ENCODE peak calls at places on chromosomes 13 and 19, in seven cellular contexts. One of them, this sample, is unnamed.

GRCh38 chr13:27117158-27117557 is 54.5 kb downstream of the USP12 start:
- DNase-seq in suprapubic skin: no peak
- DNase-seq in heart left ventricle: no peak
- DNase-seq in transverse colon: no peak
- DNase-seq in NB4: no peak
- DNase-seq in IMR-90: peak; percentile 74
- DNase-seq in HCT116: no peak
- DNase-seq in this sample: no peak

GRCh38 chr13:36006347-36006746 is 124.8 kb downstream of the DCLK1 start:
- DNase-seq in NB4: no peak
- DNase-seq in IMR-90: no peak
- DNase-seq in suprapubic skin: no peak
- DNase-seq in heart left ventricle: no peak
- DNase-seq in transverse colon: no peak
- DNase-seq in HCT116: no peak
- DNase-seq in this sample: no peak

GRCh38 chr19:40701758-40702157 is 11.3 kb upstream of the NUMBL start:
- DNase-seq in transverse colon: no peak
- DNase-seq in suprapubic skin: no peak
- DNase-seq in heart left ventricle: no peak
- DNase-seq in NB4: no peak
- DNase-seq in IMR-90: no peak
- DNase-seq in HCT116: no peak
- DNase-seq in this sample: no peak

GRCh38 chr13:111533900-111534645 is 213.6 kb downstream of the TEX29 start:
- DNase-seq in HCT116: no peak
- DNase-seq in heart left ventricle: no peak
- DNase-seq in suprapubic skin: no peak
- DNase-seq in NB4: no peak
- DNase-seq in transverse colon: no peak
- DNase-seq in IMR-90: no peak
- DNase-seq in this sample: no peak

GRCh38 chr13:90680826-90681225 is 666.7 kb upstream of the MIR17HG start:
- DNase-seq in transverse colon: no peak
- DNase-seq in heart left ventricle: no peak
- DNase-seq in NB4: no peak
- DNase-seq in HCT116: no peak
- DNase-seq in suprapubic skin: no peak
- DNase-seq in IMR-90: no peak
- DNase-seq in this sample: no peak

GRCh38 chr13:75934889-75935288 is 298.8 kb downstream of the LMO7 start:
- DNase-seq in transverse colon: no peak
- DNase-seq in IMR-90: peak; percentile 62
- DNase-seq in HCT116: no peak
- DNase-seq in heart left ventricle: no peak
- DNase-seq in NB4: no peak
- DNase-seq in suprapubic skin: no peak
- DNase-seq in this sample: no peak

GRCh38 chr19:29614780-29615179 is 8.7 kb downstream of the POP4 start:
- DNase-seq in IMR-90: no peak
- DNase-seq in heart left ventricle: no peak
- DNase-seq in transverse colon: no peak
- DNase-seq in HCT116: no peak
- DNase-seq in NB4: no peak
- DNase-seq in suprapubic skin: no peak
- DNase-seq in this sample: no peak

GRCh38 chr13:27273658-27274425 is 3.2 kb downstream of the RASL11A start:
- DNase-seq in suprapubic skin: no peak
- DNase-seq in NB4: no peak
- DNase-seq in HCT116: no peak
- DNase-seq in transverse colon: no peak
- DNase-seq in heart left ventricle: peak; percentile 41
- DNase-seq in IMR-90: peak; percentile 55
- DNase-seq in this sample: no peak

GRCh38 chr13:19634129-19634740 is 776 bp downstream of the MPHOSPH8 start:
- DNase-seq in HCT116: no peak
- DNase-seq in transverse colon: peak; percentile 28
- DNase-seq in NB4: peak; percentile 57
- DNase-seq in heart left ventricle: no peak
- DNase-seq in suprapubic skin: no peak
- DNase-seq in IMR-90: peak; percentile 57
- DNase-seq in this sample: no peak

GRCh38 chr19:38267780-38268430 is 3.5 kb downstream of the SPINT2 start:
- DNase-seq in suprapubic skin: no peak
- DNase-seq in IMR-90: no peak
- DNase-seq in heart left ventricle: no peak
- DNase-seq in NB4: no peak
- DNase-seq in transverse colon: peak; percentile 51
- DNase-seq in HCT116: no peak
- DNase-seq in this sample: no peak

GRCh38 chr19:46944918-46945628 is 74.6 kb upstream of the NPAS1 start:
- DNase-seq in NB4: no peak
- DNase-seq in HCT116: no peak
- DNase-seq in heart left ventricle: peak; percentile 84
- DNase-seq in suprapubic skin: no peak
- DNase-seq in transverse colon: peak; percentile 46
- DNase-seq in IMR-90: peak; percentile 70
- DNase-seq in this sample: peak; percentile 88

GRCh38 chr13:36026556-36026955 is 104.6 kb downstream of the DCLK1 start:
- DNase-seq in IMR-90: no peak
- DNase-seq in NB4: no peak
- DNase-seq in HCT116: no peak
- DNase-seq in transverse colon: no peak
- DNase-seq in suprapubic skin: no peak
- DNase-seq in heart left ventricle: no peak
- DNase-seq in this sample: no peak

GRCh38 chr19:33247441-33247819 is 21.8 kb upstream of the SLC7A10 start:
- DNase-seq in IMR-90: no peak
- DNase-seq in HCT116: no peak
- DNase-seq in transverse colon: no peak
- DNase-seq in suprapubic skin: no peak
- DNase-seq in NB4: no peak
- DNase-seq in heart left ventricle: no peak
- DNase-seq in this sample: no peak

GRCh38 chr13:47232516-47232915 is 335.7 kb upstream of the HTR2A start:
- DNase-seq in suprapubic skin: no peak
- DNase-seq in transverse colon: no peak
- DNase-seq in IMR-90: no peak
- DNase-seq in NB4: no peak
- DNase-seq in heart left ventricle: no peak
- DNase-seq in HCT116: no peak
- DNase-seq in this sample: no peak

GRCh38 chr19:32458500-32459123 is 53.0 kb downstream of the DPY19L3 start:
- DNase-seq in IMR-90: no peak
- DNase-seq in transverse colon: no peak
- DNase-seq in suprapubic skin: no peak
- DNase-seq in HCT116: no peak
- DNase-seq in heart left ventricle: no peak
- DNase-seq in NB4: no peak
- DNase-seq in this sample: no peak

GRCh38 chr19:42455621-42456081 is 12.9 kb upstream of the CXCL17 start:
- DNase-seq in suprapubic skin: no peak
- DNase-seq in HCT116: peak; percentile 76
- DNase-seq in transverse colon: peak; percentile 78
- DNase-seq in NB4: no peak
- DNase-seq in IMR-90: no peak
- DNase-seq in heart left ventricle: no peak
- DNase-seq in this sample: no peak

GRCh38 chr19:11164879-11165406 is 9.4 kb upstream of the SPC24 start:
- DNase-seq in HCT116: no peak
- DNase-seq in heart left ventricle: peak; percentile 85
- DNase-seq in transverse colon: peak; percentile 70
- DNase-seq in IMR-90: peak; percentile 61
- DNase-seq in NB4: no peak
- DNase-seq in suprapubic skin: peak; percentile 91
- DNase-seq in this sample: peak; percentile 96

GRCh38 chr19:5547881-5548280 is 19.9 kb downstream of the TINCR start:
- DNase-seq in heart left ventricle: no peak
- DNase-seq in HCT116: no peak
- DNase-seq in suprapubic skin: no peak
- DNase-seq in NB4: peak; percentile 61
- DNase-seq in IMR-90: peak; percentile 51
- DNase-seq in transverse colon: peak; percentile 33
- DNase-seq in this sample: no peak

GRCh38 chr13:95301135-95301946 is at the start of gene ABCC4:
- DNase-seq in IMR-90: peak; percentile 72
- DNase-seq in transverse colon: peak; percentile 73
- DNase-seq in heart left ventricle: peak; percentile 66
- DNase-seq in suprapubic skin: no peak
- DNase-seq in NB4: peak; percentile 79
- DNase-seq in HCT116: peak; percentile 53
- DNase-seq in this sample: peak; percentile 24
- TF ChIP-seq CTCF in IMR-90: no peak
- TF ChIP-seq CTCF in transverse colon: no peak
- TF ChIP-seq CTCF in heart left ventricle: no peak
- TF ChIP-seq CTCF in suprapubic skin: no peak
- TF ChIP-seq CTCF in NB4: no peak
- TF ChIP-seq CTCF in HCT116: no peak
- TF ChIP-seq CTCF in this sample: no peak

DNA sequence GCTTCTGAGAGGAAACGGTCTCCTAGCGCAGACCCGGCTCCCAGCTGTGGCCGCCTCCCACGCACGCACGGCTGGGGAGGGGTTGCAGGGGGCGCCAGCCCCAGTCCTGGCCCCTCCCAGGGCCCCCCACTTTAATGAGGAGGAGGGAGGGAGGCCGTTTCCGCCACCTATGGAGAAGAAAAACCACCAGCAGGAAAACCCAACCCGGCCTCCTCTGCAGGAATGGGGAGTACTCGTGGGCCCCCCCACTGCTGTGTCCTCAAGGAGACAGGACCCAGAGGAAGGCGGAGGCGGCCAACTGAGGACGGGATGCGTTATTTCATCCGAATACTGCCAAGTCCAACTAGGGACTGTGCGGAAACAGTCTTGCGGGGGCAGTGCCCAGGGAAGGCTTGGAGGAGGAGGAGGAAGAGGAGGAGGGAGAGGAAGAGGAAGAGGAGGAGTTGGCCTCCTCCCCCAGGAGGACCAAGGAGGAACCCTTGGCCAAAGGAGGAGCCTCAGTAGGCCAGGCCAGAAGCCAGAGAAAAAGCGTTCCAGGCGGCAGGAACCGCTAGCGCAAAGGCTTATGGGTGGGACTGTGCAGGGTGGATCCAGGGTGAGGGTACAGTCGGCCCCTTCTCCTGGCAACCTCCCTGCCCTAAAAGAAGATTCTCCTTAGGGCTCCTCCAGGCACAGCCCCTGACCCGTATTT is 3.9 kb upstream of the SSBP4 start:
- DNase-seq in suprapubic skin: peak; percentile 90
- DNase-seq in HCT116: no peak
- DNase-seq in IMR-90: peak; percentile 66
- DNase-seq in NB4: peak; percentile 94
- DNase-seq in transverse colon: peak; percentile 54
- DNase-seq in heart left ventricle: peak; percentile 91
- DNase-seq in this sample: peak; percentile 95
- TF ChIP-seq POLR2A in suprapubic skin: no peak
- TF ChIP-seq POLR2A in HCT116: peak; percentile 87
- TF ChIP-seq POLR2A in IMR-90: no peak
- TF ChIP-seq POLR2A in NB4: no peak
- TF ChIP-seq POLR2A in transverse colon: no peak
- TF ChIP-seq POLR2A in heart left ventricle: no peak
- TF ChIP-seq POLR2A in this sample: no peak

GRCh38 chr19:3804429-3804828 is 18.2 kb upstream of the MATK start:
- DNase-seq in heart left ventricle: no peak
- DNase-seq in IMR-90: no peak
- DNase-seq in HCT116: no peak
- DNase-seq in transverse colon: no peak
- DNase-seq in NB4: no peak
- DNase-seq in suprapubic skin: no peak
- DNase-seq in this sample: no peak

GRCh38 chr19:3798137-3798536 is 12.0 kb upstream of the MATK start:
- DNase-seq in IMR-90: no peak
- DNase-seq in heart left ventricle: no peak
- DNase-seq in transverse colon: no peak
- DNase-seq in NB4: no peak
- DNase-seq in HCT116: no peak
- DNase-seq in suprapubic skin: no peak
- DNase-seq in this sample: no peak

GRCh38 chr19:3803986-3804385 is 17.8 kb upstream of the MATK start:
- DNase-seq in heart left ventricle: no peak
- DNase-seq in suprapubic skin: no peak
- DNase-seq in transverse colon: no peak
- DNase-seq in HCT116: no peak
- DNase-seq in NB4: no peak
- DNase-seq in IMR-90: no peak
- DNase-seq in this sample: no peak

GRCh38 chr19:3803114-3803888 is 17.1 kb upstream of the MATK start:
- DNase-seq in NB4: no peak
- DNase-seq in IMR-90: no peak
- DNase-seq in transverse colon: no peak
- DNase-seq in HCT116: no peak
- DNase-seq in suprapubic skin: no peak
- DNase-seq in heart left ventricle: no peak
- DNase-seq in this sample: no peak

DNA sequence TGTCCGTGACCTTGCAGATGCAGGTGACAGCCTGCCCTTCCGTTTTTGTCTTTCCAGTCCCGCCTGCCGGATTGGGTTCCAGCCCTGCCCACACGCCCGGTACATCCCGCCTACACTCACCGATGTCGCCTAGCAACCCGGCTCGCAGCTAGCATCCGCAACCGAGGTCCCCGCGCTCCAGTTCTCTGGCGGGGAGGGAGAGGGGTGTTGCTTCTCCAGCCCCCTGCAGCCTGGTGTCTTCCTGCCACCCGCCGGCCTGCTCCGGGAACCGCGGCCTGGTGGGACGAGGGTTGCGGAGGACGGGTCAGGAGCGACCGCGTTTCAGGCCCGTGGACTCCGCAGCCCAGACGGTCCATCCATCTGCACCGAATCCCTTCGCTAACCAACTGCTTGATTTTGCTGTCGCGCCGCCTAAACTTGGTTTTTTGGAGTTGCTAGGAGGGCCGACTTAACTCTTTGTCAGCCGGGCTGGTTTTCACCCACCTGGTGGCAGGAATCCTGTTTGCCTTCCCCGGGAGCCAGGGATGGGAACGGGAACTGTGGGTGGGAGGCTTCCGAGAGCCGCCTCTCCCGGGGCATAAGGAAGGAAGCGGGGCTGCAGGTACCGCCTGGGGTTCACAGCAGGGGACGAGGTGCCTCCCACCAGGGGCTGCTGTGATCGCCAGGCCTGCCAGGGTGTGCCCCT is 15.4 kb upstream of the MATK start:
- DNase-seq in HCT116: no peak
- DNase-seq in heart left ventricle: peak; percentile 52
- DNase-seq in suprapubic skin: no peak
- DNase-seq in IMR-90: no peak
- DNase-seq in transverse colon: peak; percentile 37
- DNase-seq in NB4: no peak
- DNase-seq in this sample: peak; percentile 90
- TF ChIP-seq CTCF in HCT116: no peak
- TF ChIP-seq CTCF in heart left ventricle: no peak
- TF ChIP-seq CTCF in suprapubic skin: no peak
- TF ChIP-seq CTCF in IMR-90: peak; percentile 25
- TF ChIP-seq CTCF in transverse colon: no peak
- TF ChIP-seq CTCF in NB4: no peak
- TF ChIP-seq CTCF in this sample: no peak

GRCh38 chr19:57613941-57614743 is at the start of gene ZNF134:
- DNase-seq in IMR-90: peak; percentile 87
- DNase-seq in NB4: peak; percentile 89
- DNase-seq in heart left ventricle: peak; percentile 93
- DNase-seq in suprapubic skin: peak; percentile 93
- DNase-seq in transverse colon: peak; percentile 94
- DNase-seq in HCT116: peak; percentile 86
- DNase-seq in this sample: peak; percentile 97
- TF ChIP-seq POLR2A in IMR-90: peak; percentile 42
- TF ChIP-seq POLR2A in NB4: peak; percentile 65
- TF ChIP-seq POLR2A in heart left ventricle: no peak
- TF ChIP-seq POLR2A in suprapubic skin: peak; percentile 19
- TF ChIP-seq POLR2A in transverse colon: peak; percentile 22
- TF ChIP-seq POLR2A in HCT116: no peak
- TF ChIP-seq POLR2A in this sample: no peak

This sample was measured in lower leg skin.